ENCODE peak calls at places on chromosomes 2 and 18, in seven cellular contexts. U is Peyer's patch, K is left ventricle myocardium inferior, H is lower leg skin, V is brain microvascular endothelial cell, I is endothelial cell of umbilical vein, O is AG04450. F is an unnamed sample.

GRCh38 chr18:56508637-56509036 is 129.8 kb downstream of the TXNL1 start:
- DNase-seq in K (no peak), V (no peak), U (no peak), H (no peak), I (peak), O (no peak), F (no peak)

GRCh38 chr2:215293879-215294278 is 18.0 kb upstream of the ATIC start:
- DNase-seq in K (no peak), V (no peak), I (no peak), U (no peak), O (no peak), H (no peak), F (no peak)

GRCh38 chr2:205775091-205775876 is 93.0 kb downstream of the NRP2 start:
- DNase-seq in U (no peak), K (no peak), V (no peak), I (peak), H (no peak), O (no peak), F (no peak)

GRCh38 chr2:148819019-148819418 is 56.0 kb upstream of the KIF5C start:
- DNase-seq in K (no peak), H (no peak), U (no peak), V (no peak), I (no peak), O (no peak), F (no peak)

GRCh38 chr2:241858206-241859016 is at the start of gene PDCD1:
- DNase-seq in H (no peak), V (no peak), K (peak), U (no peak), I (no peak), O (no peak), F (no peak)

GRCh38 chr18:54357660-54358494 is at the start of the genes C18orf54 and STARD6:
- DNase-seq in V (peak), U (peak), I (peak), K (peak), O (peak), H (peak), F (peak)

GRCh38 chr2:45448217-45448616 is 162.8 kb downstream of the SRBD1 start:
- DNase-seq in K (no peak), I (no peak), U (no peak), O (no peak), V (no peak), H (no peak), F (no peak)

GRCh38 chr2:164697688-164698290 is 76.5 kb upstream of the GRB14 start:
- DNase-seq in I (peak), O (no peak), K (no peak), H (no peak), V (no peak), U (no peak), F (no peak)

GRCh38 chr2:86790828-86791561 is at the start of gene CD8A:
- DNase-seq in O (no peak), U (no peak), H (no peak), I (no peak), V (peak), K (no peak), F (no peak)

GRCh38 chr18:67281746-67282145 is 234.8 kb downstream of the DSEL start:
- DNase-seq in O (no peak), V (no peak), K (no peak), U (no peak), H (no peak), I (no peak), F (no peak)

GRCh38 chr2:225274751-225275150 is 124.8 kb upstream of the NYAP2 start:
- DNase-seq in O (peak), H (no peak), V (peak), U (no peak), I (no peak), K (no peak), F (no peak)

GRCh38 chr18:77098554-77099174 is 33.9 kb downstream of the MBP start:
- DNase-seq in I (no peak), H (peak), V (no peak), K (no peak), U (no peak), O (no peak), F (no peak)

GRCh38 chr2:23021311-23022120 is 363.5 kb upstream of the KLHL29 start:
- DNase-seq in O (no peak), I (no peak), K (no peak), H (no peak), V (no peak), U (no peak), F (no peak)

GRCh38 chr2:38073211-38074005 is 2.5 kb downstream of the CYP1B1 start:
- DNase-seq in H (no peak), U (no peak), I (no peak), O (no peak), K (no peak), V (no peak), F (no peak)

GRCh38 chr2:196453613-196454047 is 185.9 kb upstream of the CCDC150 start:
- DNase-seq in O (peak), H (no peak), U (no peak), I (peak), V (peak), K (no peak), F (no peak)

GRCh38 chr2:170361359-170361936 is 183.5 kb downstream of the MYO3B start:
- DNase-seq in H (no peak), O (no peak), I (peak), U (peak), V (peak), K (no peak), F (no peak)

GRCh38 chr2:232361646-232362045 is 16.9 kb upstream of the ALPP start:
- DNase-seq in O (no peak), V (no peak), K (no peak), U (no peak), H (no peak), I (no peak), F (no peak)

GRCh38 chr2:86038291-86039081 is 67.2 kb downstream of the POLR1A start:
- DNase-seq in H (peak), K (no peak), V (no peak), I (peak), U (peak), O (no peak), F (peak)

GRCh38 chr2:9210030-9210429 is 3.4 kb downstream of the ASAP2 start:
- DNase-seq in I (no peak), V (no peak), H (no peak), U (no peak), K (no peak), O (no peak), F (no peak)

DNA sequence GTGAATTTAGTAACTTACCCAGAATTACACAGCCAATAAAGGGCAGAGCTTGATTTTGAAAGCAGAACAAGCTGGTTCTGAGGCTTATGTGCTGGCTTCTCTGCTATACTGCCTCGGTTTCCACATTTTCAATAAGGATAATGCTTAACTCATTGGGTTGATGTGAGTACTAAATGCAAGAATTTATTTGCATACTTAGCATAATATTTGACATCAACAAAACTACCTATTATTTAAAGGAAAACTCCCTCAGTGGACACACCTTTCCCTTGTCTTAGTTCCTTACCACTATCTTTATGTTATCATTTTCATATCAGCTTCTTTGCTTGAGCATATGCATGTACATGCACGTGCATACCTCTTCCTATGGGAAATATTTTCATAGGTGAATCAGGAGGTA is 3.0 kb upstream of the TGFA start:
- DNase-seq in U (no peak), O (no peak), I (no peak), H (no peak), K (no peak), V (no peak), F (no peak)
- H3K4me3 ChIP-seq in U (no peak), O (no peak), I (no peak), H (no peak), K (no peak), V (no peak), F (no peak)

DNA sequence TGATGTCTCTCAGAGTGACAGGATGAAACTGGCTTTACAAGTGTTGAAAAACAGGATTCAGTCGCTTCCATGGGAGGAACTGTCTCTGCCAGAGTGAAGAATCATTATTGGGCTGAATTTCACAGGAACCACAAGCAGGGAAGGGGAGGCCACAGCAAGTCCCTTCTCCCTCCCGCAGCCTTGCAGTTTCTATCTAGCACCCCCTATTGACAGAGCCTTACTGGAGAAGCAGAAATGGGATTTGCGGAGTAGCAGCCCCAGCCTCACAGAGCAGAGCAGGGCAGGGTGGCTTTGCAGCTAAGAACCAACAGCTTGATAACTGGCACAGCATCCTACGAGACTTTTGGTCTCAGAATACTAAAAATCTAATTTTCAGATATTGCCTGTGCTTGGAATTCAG is 33.3 kb upstream of the RMP24 start:
- DNase-seq in I (no peak), U (no peak), H (no peak), K (no peak), O (no peak), V (no peak), F (no peak)
- H3K4me3 ChIP-seq in I (no peak), U (no peak), H (no peak), K (no peak), O (no peak), V (no peak), F (no peak)

DNA sequence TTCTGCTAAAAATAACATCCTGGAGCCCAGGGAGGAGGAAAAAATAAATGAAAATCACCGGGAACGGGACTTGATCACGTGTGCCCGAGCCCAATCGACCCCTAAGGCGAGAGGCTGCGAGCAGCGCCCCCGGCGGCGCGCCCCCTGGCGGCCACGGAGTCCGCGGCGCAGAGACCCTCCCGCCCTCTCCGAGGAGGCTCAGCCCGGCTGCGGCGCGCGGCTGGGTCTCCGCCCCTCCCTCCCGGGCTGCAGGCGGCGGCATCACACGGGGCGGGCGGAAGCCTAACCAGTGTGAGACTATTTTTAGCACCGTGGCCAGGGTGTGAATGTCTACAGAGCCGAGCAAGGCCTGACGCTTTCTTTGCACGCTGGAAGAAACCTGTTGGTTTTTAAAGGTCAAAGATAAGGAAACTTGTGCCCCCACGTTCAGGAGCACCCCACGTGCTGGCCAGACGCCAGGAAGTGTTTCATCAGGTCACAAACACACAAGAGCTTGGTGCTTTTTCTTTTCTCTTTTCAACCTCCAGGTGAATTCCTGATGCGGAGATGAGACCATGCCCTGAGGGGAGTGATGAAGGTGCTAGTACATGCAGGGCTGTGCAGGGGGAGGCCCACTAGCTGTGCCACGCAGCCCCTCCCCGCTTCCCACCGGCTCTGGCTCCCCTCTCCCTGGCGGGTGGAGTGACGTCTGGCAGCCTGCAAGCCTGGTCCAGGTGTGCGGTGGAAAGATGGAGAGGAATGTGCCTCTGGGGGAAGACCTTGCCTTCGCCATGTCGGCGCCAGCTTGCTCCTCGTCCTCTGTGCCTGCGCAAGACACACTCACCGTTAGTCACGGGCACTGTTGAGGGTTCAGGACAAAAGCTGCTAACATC is 35.3 kb upstream of the DNMT3A start:
- DNase-seq in H (peak), V (peak), I (peak), O (peak), K (peak), U (peak), F (peak)
- H3K4me3 ChIP-seq in H (no peak), V (peak), I (no peak), O (peak), K (peak), U (peak), F (peak)

GRCh38 chr2:219965287-219965870 is 337.9 kb downstream of the SLC4A3 start:
- DNase-seq in V (no peak), O (no peak), K (no peak), H (no peak), I (no peak), U (no peak), F (no peak)
- H3K4me3 ChIP-seq in V (no peak), O (no peak), K (no peak), H (no peak), I (no peak), U (no peak), F (no peak)

GRCh38 chr2:208366215-208367132 is 40.1 kb upstream of the PTH2R start:
- DNase-seq in U (no peak), I (no peak), O (no peak), H (no peak), K (no peak), V (no peak), F (no peak)
- H3K4me3 ChIP-seq in U (no peak), I (no peak), O (no peak), H (no peak), K (no peak), V (no peak), F (no peak)

GRCh38 chr2:146579154-146579930 is 1265.5 kb upstream of the ACVR2A start:
- DNase-seq in U (no peak), O (peak), I (peak), H (no peak), K (no peak), V (peak), F (no peak)
- H3K4me3 ChIP-seq in U (no peak), O (no peak), I (no peak), H (no peak), K (no peak), V (no peak), F (no peak)

DNA sequence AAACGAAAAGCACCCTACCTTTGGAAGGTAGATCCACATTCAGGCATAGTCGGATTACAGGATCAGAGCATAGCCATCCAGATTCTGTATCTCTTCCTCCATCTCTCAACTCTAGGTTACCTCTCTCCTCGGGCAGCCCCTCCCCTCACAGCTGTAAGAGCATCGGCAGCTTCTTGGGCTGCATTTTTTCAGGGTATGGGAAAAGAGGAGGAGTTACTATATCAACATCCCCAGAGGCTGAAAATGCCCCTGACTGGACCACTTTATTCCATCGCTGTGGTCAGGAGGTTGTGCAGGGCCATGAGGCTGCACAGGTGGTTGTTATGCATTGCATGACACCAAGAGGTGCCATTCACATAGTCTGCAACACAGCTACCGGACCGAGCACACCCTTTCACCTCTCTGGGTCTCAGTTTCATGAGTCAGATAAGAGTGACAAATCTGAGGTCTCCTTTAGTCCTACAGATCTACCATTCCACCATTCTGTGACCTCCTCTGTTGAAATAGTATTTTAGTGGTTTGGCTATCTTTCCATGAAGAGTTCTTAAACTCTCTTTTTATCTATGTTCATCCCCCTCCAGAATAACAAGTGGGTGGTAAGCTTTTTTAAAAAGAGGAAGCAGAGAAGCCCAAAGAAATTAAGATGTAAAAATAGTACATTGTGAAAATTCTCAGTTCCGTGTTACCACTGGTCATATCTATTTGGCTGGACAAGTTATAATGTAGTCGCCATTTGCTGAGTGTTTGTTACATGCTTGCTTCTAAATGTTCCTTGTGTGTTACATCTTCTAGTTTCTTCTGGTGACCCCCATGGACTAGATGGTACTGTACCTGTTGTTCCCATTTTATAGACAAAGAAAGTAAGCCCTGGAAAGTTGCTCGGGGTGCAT is 56.6 kb upstream of the SLC1A4 start:
- DNase-seq in U (no peak), O (no peak), H (no peak), K (no peak), V (no peak), I (no peak), F (no peak)
- H3K4me3 ChIP-seq in U (no peak), O (no peak), H (no peak), K (no peak), V (no peak), I (no peak), F (no peak)

GRCh38 chr2:237673130-237673921 is 45.9 kb downstream of the LRRFIP1 start:
- DNase-seq in O (no peak), U (peak), K (peak), H (peak), I (peak), V (peak), F (no peak)

GRCh38 chr2:237674731-237675276 is 47.4 kb downstream of the LRRFIP1 start:
- DNase-seq in I (peak), U (peak), H (peak), K (peak), O (no peak), V (peak), F (no peak)

GRCh38 chr2:237672731-237673129 is 45.3 kb downstream of the LRRFIP1 start:
- DNase-seq in I (no peak), V (no peak), K (no peak), H (no peak), O (no peak), U (no peak), F (no peak)

GRCh38 chr2:237677951-237678481 is 50.6 kb downstream of the LRRFIP1 start:
- DNase-seq in U (no peak), K (no peak), I (peak), O (peak), V (peak), H (no peak), F (peak)

DNA sequence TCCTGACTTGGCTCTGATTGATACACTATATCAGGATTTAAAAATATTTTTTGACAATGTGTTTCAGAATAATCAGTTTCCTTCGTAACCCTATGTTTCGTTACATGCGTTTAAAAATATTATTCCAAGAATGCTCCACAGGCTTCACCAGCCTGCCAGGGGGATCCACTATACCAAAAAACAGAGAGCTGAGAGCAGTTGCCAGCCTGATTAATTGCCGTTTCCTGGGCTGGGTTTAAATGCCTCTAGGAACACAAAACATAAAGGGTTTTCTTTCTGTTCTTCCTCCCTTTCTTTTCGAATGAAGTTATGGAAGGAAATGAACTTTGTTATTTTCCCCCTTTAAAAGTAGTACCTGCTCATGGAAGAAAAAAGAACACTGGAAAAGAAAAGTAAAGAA is 47.9 kb downstream of the LRRFIP1 start:
- DNase-seq in U (no peak), I (peak), O (no peak), K (no peak), V (no peak), H (no peak), F (no peak)
- H3K4me3 ChIP-seq in U (peak), I (peak), O (no peak), K (peak), V (no peak), H (no peak), F (no peak)

F was measured in AG09309.